ENCODE peak calls at places on chromosomes 5 and 9, in four cellular contexts. B, R, O and E are unnamed samples.

GRCh38 chr5:10703676-10704075 is 57.4 kb downstream of the DAP start:
- DNase-seq in O (no peak), B (peak; percentile 75), R (no peak), E (no peak)

GRCh38 chr5:155960177-155960576 is 366.8 kb upstream of the SGCD start:
- DNase-seq in R (no peak), B (no peak), O (no peak), E (no peak)

GRCh38 chr9:83220737-83221136 is 157.8 kb upstream of the RASEF start:
- DNase-seq in R (no peak), B (peak; percentile 44), O (no peak), E (no peak)

GRCh38 chr5:81846301-81846700 is 95.4 kb upstream of the SSBP2 start:
- DNase-seq in B (no peak), O (no peak), R (no peak), E (no peak)

GRCh38 chr9:126122901-126123616 is 203.6 kb upstream of the MVB12B start:
- DNase-seq in O (no peak), B (no peak), R (peak; percentile 93), E (no peak)

GRCh38 chr9:38358390-38359296 is 33.9 kb upstream of the ALDH1B1 start:
- DNase-seq in O (no peak), R (no peak), B (no peak), E (no peak)

GRCh38 chr5:175892401-175892800 is 21.0 kb downstream of the CPLX2 start:
- DNase-seq in R (no peak), B (no peak), O (no peak), E (no peak)

GRCh38 chr5:78287833-78288232 is 6.7 kb downstream of the AP3B1 start:
- DNase-seq in B (no peak), O (no peak), R (no peak), E (no peak)

GRCh38 chr5:80959768-80960442 is at the start of gene RASGRF2:
- DNase-seq in B (peak; percentile 26), R (no peak), O (no peak), E (no peak)

GRCh38 chr9:82367016-82367415 is 378.4 kb downstream of the SPATA31D1 start:
- DNase-seq in R (no peak), O (no peak), B (no peak), E (no peak)

GRCh38 chr5:176407456-176408244 is 8.7 kb downstream of the CLTB start:
- DNase-seq in O (peak; percentile 4), B (no peak), R (no peak), E (no peak)

GRCh38 chr9:26748449-26749058 is 144.0 kb downstream of the CAAP1 start:
- DNase-seq in B (no peak), O (no peak), R (no peak), E (no peak)

GRCh38 chr9:32926901-32927300 is 74.5 kb downstream of the APTX start:
- DNase-seq in B (no peak), O (no peak), R (no peak), E (no peak)

DNA sequence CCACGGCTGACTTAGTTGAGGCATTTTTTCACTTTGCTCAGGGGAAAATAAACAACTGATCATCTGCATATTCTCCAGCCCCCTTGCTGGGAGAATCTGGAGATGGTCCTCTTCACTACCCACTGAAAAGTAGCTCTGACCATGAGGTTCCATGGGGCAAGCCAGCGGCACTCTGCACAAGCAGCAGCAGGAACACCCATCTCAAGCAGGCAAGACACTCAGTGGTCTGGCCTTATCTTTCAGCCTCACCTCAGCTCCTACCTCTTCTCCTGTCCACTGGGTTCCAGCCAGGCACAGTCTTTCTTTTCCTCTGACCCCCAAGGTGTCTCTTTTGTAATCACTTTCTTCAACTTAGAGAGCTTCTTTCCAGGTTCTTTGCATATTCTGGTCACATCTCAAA is 280.8 kb upstream of the GRIA1 start:
- DNase-seq in B (no peak), R (no peak), O (no peak), E (no peak)
- H3K9me3 ChIP-seq in B (no peaks in the 10 kb centered on the region), R (no peaks in the 10 kb centered on the region), O (no peaks in the 10 kb centered on the region), E (no peaks in the 10 kb centered on the region)

GRCh38 chr5:66186108-66186507 is 42.0 kb downstream of the SREK1 start:
- DNase-seq in R (no peak), O (no peak), B (no peak), E (no peak)
- TF ChIP-seq POLR2AphosphoS5 in R (no peak), O (no peak), B (no peak), E (no peak)

GRCh38 chr5:178301641-178302040 is 69.0 kb upstream of the PHYKPL start:
- DNase-seq in O (no peak), B (no peak), R (no peak), E (no peak)
- H3K4me3 ChIP-seq in O (no peak overlapping the region), B (no peak overlapping the region), R (no peak overlapping the region), E (no peak overlapping the region)

GRCh38 chr5:149100331-149100730 is 37.5 kb upstream of the SH3TC2 start:
- DNase-seq in R (no peak), O (no peak), B (no peak), E (no peak)

GRCh38 chr5:149094996-149095395 is 32.1 kb upstream of the SH3TC2 start:
- DNase-seq in R (no peak), O (no peak), B (no peak), E (no peak)

DNA sequence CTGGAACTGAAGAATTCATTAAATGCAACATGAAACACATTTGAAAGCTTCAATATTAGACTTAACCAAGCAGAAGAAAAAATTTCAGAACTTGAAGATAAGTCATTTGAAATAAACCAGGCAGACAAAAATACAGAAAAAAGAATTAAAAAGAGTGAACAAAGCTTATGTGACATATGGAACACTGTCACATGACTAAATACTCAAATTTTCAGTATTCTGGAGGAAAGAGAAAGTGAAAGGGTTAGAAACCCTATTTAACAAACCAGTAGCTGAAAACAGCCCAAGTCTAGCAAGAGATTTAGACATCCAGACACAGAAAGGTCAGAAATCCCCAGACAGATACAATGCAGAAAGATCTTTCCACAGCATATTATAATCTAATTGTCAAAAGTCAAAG is 37.1 kb upstream of the SH3TC2 start:
- DNase-seq in B (no peak), R (no peak), O (no peak), E (no peak)
- H3K9me3 ChIP-seq in B (peaks cover 38% of the 10 kb centered on the region), R (peaks cover 19% of the 10 kb centered on the region), O (no peaks in the 10 kb centered on the region), E (no peaks in the 10 kb centered on the region)

GRCh38 chr9:13705913-13706312 is 426.4 kb upstream of the MPDZ start:
- DNase-seq in B (no peak), R (no peak), O (no peak), E (no peak)
- TF ChIP-seq POLR2AphosphoS5 in B (peak; percentile 24), R (peak; percentile 60), O (no peak), E (no peak)

GRCh38 chr5:149820012-149820411 is 89.9 kb downstream of the PPARGC1B start:
- DNase-seq in R (no peak), B (no peak), O (no peak), E (no peak)
- H3K4me3 ChIP-seq in R (no peak overlapping the region), B (no peak overlapping the region), O (no peak overlapping the region), E (no peak overlapping the region)

GRCh38 chr5:3597727-3598082 is 2.1 kb downstream of the IRX1 start:
- DNase-seq in O (no peak), B (no peak), R (no peak), E (no peak)
- H3K9me3 ChIP-seq in O (no peaks in the 10 kb centered on the region), B (no peaks in the 10 kb centered on the region), R (no peaks in the 10 kb centered on the region), E (no peaks in the 10 kb centered on the region)

DNA sequence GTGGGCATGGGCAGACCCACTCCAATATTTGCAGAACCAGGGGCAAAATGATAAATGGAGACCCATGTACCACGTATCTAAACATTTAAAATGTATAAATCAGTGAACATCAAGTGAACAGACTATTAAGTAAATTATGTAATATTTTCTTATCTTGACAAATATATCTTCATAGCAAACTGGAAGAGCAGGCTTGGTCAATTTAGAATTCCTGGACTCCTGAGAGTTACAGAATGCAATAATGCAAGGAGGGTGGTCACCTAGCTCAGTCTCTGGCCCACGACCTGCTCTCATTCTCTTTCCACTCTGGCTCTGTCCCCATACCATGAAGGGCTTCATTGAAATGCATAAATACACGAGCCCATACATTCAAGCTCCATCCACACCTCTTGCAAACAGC is 398.0 kb downstream of the ENC1 start:
- DNase-seq in O (no peak), R (no peak), B (no peak), E (no peak)
- TF ChIP-seq POLR2AphosphoS5 in O (no peak), R (no peak), B (no peak), E (no peak)